ENCODE peak calls at places on chromosomes 11 and 22, in eight cellular contexts. M is hepatocyte, B is prostate gland, D is left lung, X is pancreas, A is astrocyte, G is K562, N is mammary epithelial cell. I is an unnamed sample. For H3K27me3, the result is how much of the 10 kb centered on the place peaks cover.

GRCh38 chr11:59777104-59777503 is 21.9 kb downstream of the STX3 start:
- DNase-seq in M (no peak), B (no peak), D (no peak), X (no peak), A (no peak), G (no peak), N (no peak), I (no peak)

GRCh38 chr11:71307811-71308645 is 55.7 kb upstream of the SHANK2 start:
- DNase-seq in M (no peak), B (no peak), D (peak), X (no peak), A (no peak), G (no peak), N (no peak), I (no peak)

GRCh38 chr11:115930276-115930675 is 426.1 kb upstream of the CADM1 start:
- DNase-seq in M (no peak), B (no peak), D (no peak), X (no peak), A (no peak), G (no peak), N (no peak), I (no peak)

GRCh38 chr11:72006309-72007088 is 7.8 kb downstream of the IL18BP start:
- DNase-seq in M (no peak), B (no peak), D (no peak), X (no peak), A (no peak), G (no peak), N (no peak), I (no peak)

GRCh38 chr22:46673677-46674236 is 53.6 kb downstream of the GRAMD4 start:
- DNase-seq in M (no peak), B (no peak), D (no peak), X (no peak), A (no peak), G (no peak), N (no peak), I (no peak)

GRCh38 chr22:17562906-17563870 is at the start of gene SLC25A18:
- DNase-seq in M (peak), B (no peak), D (no peak), X (no peak), A (peak), G (peak), N (no peak), I (no peak)

GRCh38 chr22:28706845-28707244 is 27.2 kb upstream of the TTC28 start:
- DNase-seq in M (no peak), B (no peak), D (no peak), X (no peak), A (no peak), G (no peak), N (no peak), I (no peak)

GRCh38 chr22:29031236-29031982 is 30.2 kb downstream of the C22orf31 start:
- DNase-seq in M (peak), B (peak), D (peak), X (peak), A (peak), G (peak), N (peak), I (peak)

GRCh38 chr11:93189462-93189861 is 8.3 kb downstream of the SLC36A4 start:
- DNase-seq in M (no peak), B (no peak), D (no peak), X (no peak), A (no peak), G (no peak), N (no peak), I (no peak)

GRCh38 chr11:46222485-46223251 is 54.8 kb upstream of the CREB3L1 start:
- DNase-seq in M (no peak), B (no peak), D (no peak), X (no peak), A (no peak), G (peak), N (no peak), I (no peak)

GRCh38 chr22:17159504-17159951 is 451 bp upstream of the HDHD5 start:
- DNase-seq in M (peak), B (peak), D (peak), X (no peak), A (peak), G (no peak), N (peak), I (peak)

GRCh38 chr11:15347969-15348734 is 233.4 kb downstream of the INSC start:
- DNase-seq in M (no peak), B (no peak), D (no peak), X (no peak), A (no peak), G (no peak), N (no peak), I (no peak)

GRCh38 chr11:17328856-17329490 is 22.6 kb upstream of the NCR3LG1 start:
- DNase-seq in M (no peak), B (no peak), D (no peak), X (peak), A (no peak), G (no peak), N (no peak), I (no peak)

GRCh38 chr11:58864335-58864734 is 19.8 kb upstream of the GLYATL2 start:
- DNase-seq in M (no peak), B (no peak), D (no peak), X (no peak), A (no peak), G (no peak), N (no peak), I (no peak)

GRCh38 chr11:19393941-19394340 is 153.2 kb upstream of the E2F8 start:
- DNase-seq in M (no peak), B (no peak), D (no peak), X (no peak), A (no peak), G (no peak), N (no peak), I (peak)

GRCh38 chr11:73894725-73895335 is 18.0 kb downstream of the PAAF1 start:
- DNase-seq in M (no peak), B (no peak), D (no peak), X (no peak), A (peak), G (no peak), N (peak), I (peak)

GRCh38 chr22:22371031-22371541 is 126.5 kb downstream of the VPREB1 start:
- DNase-seq in M (no peak), B (no peak), D (no peak), X (no peak), A (no peak), G (peak), N (no peak), I (no peak)

GRCh38 chr11:20035701-20036601 is 124.3 kb downstream of the DBX1 start:
- DNase-seq in M (peak), B (no peak), D (no peak), X (no peak), A (peak), G (peak), N (peak), I (peak)

GRCh38 chr11:12646478-12646877 is 27.7 kb upstream of the TEAD1 start:
- DNase-seq in M (no peak), B (no peak), D (no peak), X (no peak), A (no peak), G (no peak), N (no peak), I (no peak)

GRCh38 chr22:27312567-27313507 is 488.7 kb downstream of the MN1 start:
- DNase-seq in M (no peak), B (no peak), D (no peak), X (no peak), A (no peak), G (no peak), N (no peak), I (no peak)

GRCh38 chr11:65559951-65560537 is 1.9 kb upstream of the LTBP3 start:
- DNase-seq in M (peak), B (no peak), D (no peak), X (no peak), A (peak), G (no peak), N (peak), I (peak)

GRCh38 chr11:92796744-92797143 is 172.7 kb upstream of the MTNR1B start:
- DNase-seq in M (no peak), B (no peak), D (no peak), X (no peak), A (no peak), G (no peak), N (no peak), I (no peak)

GRCh38 chr11:130478204-130478701 is 29.8 kb downstream of the ADAMTS15 start:
- DNase-seq in M (peak), B (no peak), D (peak), X (peak), A (peak), G (no peak), N (peak), I (peak)

GRCh38 chr11:70834984-70835560 is 417.3 kb downstream of the SHANK2 start:
- DNase-seq in M (no peak), B (no peak), D (no peak), X (no peak), A (no peak), G (no peak), N (no peak), I (no peak)

GRCh38 chr11:31412946-31413345 is 43.3 kb downstream of the DNAJC24 start:
- DNase-seq in M (no peak), B (no peak), D (no peak), X (no peak), A (peak), G (no peak), N (peak), I (peak)

GRCh38 chr11:8689726-8690255 is 7.2 kb downstream of the RPL27A start:
- DNase-seq in M (no peak), B (no peak), D (no peak), X (no peak), A (peak), G (no peak), N (no peak), I (no peak)

GRCh38 chr11:12592283-12592682 is 81.9 kb upstream of the TEAD1 start:
- DNase-seq in M (no peak), B (no peak), D (no peak), X (no peak), A (no peak), G (no peak), N (no peak), I (no peak)

GRCh38 chr22:39024923-39025322 is 4.0 kb downstream of the APOBEC3D start:
- DNase-seq in M (no peak), B (no peak), D (no peak), X (no peak), A (no peak), G (no peak), N (no peak), I (no peak)

GRCh38 chr11:113105584-113105983 is 144.4 kb downstream of the NCAM1 start:
- DNase-seq in M (no peak), B (no peak), D (no peak), X (no peak), A (peak), G (no peak), N (peak), I (no peak)

GRCh38 chr22:24592846-24593809 is at the start of gene LRRC75B:
- DNase-seq in M (peak), B (peak), D (peak), X (peak), A (peak), G (peak), N (peak), I (peak)

GRCh38 chr11:75485742-75486141 is 40.0 kb downstream of the GDPD5 start:
- DNase-seq in M (no peak), B (no peak), D (no peak), X (no peak), A (no peak), G (no peak), N (no peak), I (no peak)

GRCh38 chr22:22037740-22038139 is 55.2 kb upstream of the TOP3B start:
- DNase-seq in M (peak), B (no peak), D (no peak), X (no peak), A (peak), G (peak), N (no peak), I (peak)

GRCh38 chr11:93288767-93289166 is 41.8 kb upstream of the DEUP1 start:
- DNase-seq in M (no peak), B (no peak), D (no peak), X (no peak), A (no peak), G (no peak), N (no peak), I (no peak)

GRCh38 chr11:59273008-59273841 is 60.5 kb upstream of the MPEG1 start:
- DNase-seq in M (no peak), B (no peak), D (no peak), X (no peak), A (no peak), G (no peak), N (no peak), I (peak)

GRCh38 chr11:110065189-110065588 is 28.0 kb upstream of the ZC3H12C start:
- DNase-seq in M (no peak), B (no peak), D (no peak), X (no peak), A (no peak), G (no peak), N (peak), I (peak)

GRCh38 chr11:75465701-75466531 is 32.9 kb upstream of the KLHL35 start:
- DNase-seq in M (peak), B (no peak), D (no peak), X (no peak), A (peak), G (no peak), N (no peak), I (no peak)

GRCh38 chr22:42288791-42289190 is 18.3 kb upstream of the TCF20 start:
- DNase-seq in M (no peak), B (no peak), D (no peak), X (no peak), A (no peak), G (no peak), N (peak), I (peak)

GRCh38 chr22:42287174-42287890 is 16.9 kb upstream of the TCF20 start:
- DNase-seq in M (no peak), B (no peak), D (no peak), X (no peak), A (no peak), G (no peak), N (no peak), I (no peak)

GRCh38 chr22:42291287-42291686 is 20.8 kb upstream of the TCF20 start:
- DNase-seq in M (no peak), B (no peak), D (no peak), X (no peak), A (no peak), G (no peak), N (no peak), I (no peak)

GRCh38 chr22:42292726-42293520 is 22.5 kb upstream of the TCF20 start:
- DNase-seq in M (no peak), B (no peak), D (no peak), X (no peak), A (no peak), G (no peak), N (no peak), I (no peak)

GRCh38 chr22:42289671-42290269 is 19.3 kb upstream of the TCF20 start:
- DNase-seq in M (no peak), B (no peak), D (no peak), X (no peak), A (peak), G (no peak), N (no peak), I (no peak)
- TF ChIP-seq CTCF in M (no peak), B (no peak), D (no peak), X (no peak), A (no peak), G (no peak), N (no peak), I (no peak)

DNA sequence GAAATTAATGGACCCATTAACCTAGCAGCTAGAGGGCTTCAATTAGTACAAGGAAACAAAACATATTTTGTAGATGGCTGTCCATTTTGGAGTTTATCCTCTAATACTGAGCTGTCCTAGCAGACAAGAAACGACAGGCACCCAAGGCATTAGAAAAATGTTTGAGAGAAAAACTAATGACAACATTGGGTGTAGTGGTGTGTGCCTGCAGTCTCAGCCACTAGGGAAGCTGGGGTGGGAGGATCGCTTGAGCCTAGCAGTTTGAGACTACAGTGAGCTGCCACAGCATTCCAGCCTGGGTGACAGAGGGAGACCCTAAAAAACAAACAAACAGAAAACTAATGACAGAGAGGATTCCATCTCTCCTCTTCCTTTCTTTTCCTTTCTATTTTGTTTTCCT is 1.5 kb downstream of the A4GALT start:
- DNase-seq in M (no peak), B (no peak), D (no peak), X (no peak), A (no peak), G (no peak), N (no peak), I (peak)
- H3K4me3 ChIP-seq in M (no peak), B (peak), D (peak), X (peak), A (no peak), G (no peak), N (no peak), I (peak)

GRCh38 chr11:33521384-33521783 is 179.2 kb downstream of the C11orf91 start:
- DNase-seq in M (no peak), B (no peak), D (no peak), X (no peak), A (no peak), G (no peak), N (no peak), I (no peak)
- H3K27me3 ChIP-seq in M (under half), B (under half), D (under half), X (under half), A (under half), G (under half), N (under half), I (under half)

GRCh38 chr11:63589000-63589399 is 25.2 kb downstream of the PLAAT3 start:
- DNase-seq in M (no peak), B (no peak), D (no peak), X (no peak), A (no peak), G (no peak), N (no peak), I (no peak)
- TF ChIP-seq CTCF in M (no peak), B (no peak), D (no peak), X (no peak), A (no peak), G (no peak), N (no peak), I (no peak)

GRCh38 chr11:118689852-118690552 is 10.6 kb upstream of the TREH start:
- DNase-seq in M (peak), B (peak), D (peak), X (peak), A (peak), G (peak), N (peak), I (peak)

GRCh38 chr11:118687906-118688305 is 8.5 kb upstream of the TREH start:
- DNase-seq in M (no peak), B (no peak), D (no peak), X (no peak), A (no peak), G (no peak), N (no peak), I (no peak)

GRCh38 chr11:118688851-118689502 is 9.5 kb upstream of the TREH start:
- DNase-seq in M (no peak), B (no peak), D (no peak), X (peak), A (no peak), G (no peak), N (no peak), I (no peak)

GRCh38 chr11:118690553-118691304 is 11.3 kb upstream of the TREH start:
- DNase-seq in M (no peak), B (no peak), D (no peak), X (no peak), A (no peak), G (no peak), N (no peak), I (no peak)

GRCh38 chr11:118689503-118689851 is 10.0 kb upstream of the TREH start:
- DNase-seq in M (no peak), B (no peak), D (no peak), X (no peak), A (no peak), G (no peak), N (no peak), I (no peak)
- H3K4me3 ChIP-seq in M (no peak), B (peak), D (peak), X (peak), A (no peak), G (no peak), N (no peak), I (peak)

DNA sequence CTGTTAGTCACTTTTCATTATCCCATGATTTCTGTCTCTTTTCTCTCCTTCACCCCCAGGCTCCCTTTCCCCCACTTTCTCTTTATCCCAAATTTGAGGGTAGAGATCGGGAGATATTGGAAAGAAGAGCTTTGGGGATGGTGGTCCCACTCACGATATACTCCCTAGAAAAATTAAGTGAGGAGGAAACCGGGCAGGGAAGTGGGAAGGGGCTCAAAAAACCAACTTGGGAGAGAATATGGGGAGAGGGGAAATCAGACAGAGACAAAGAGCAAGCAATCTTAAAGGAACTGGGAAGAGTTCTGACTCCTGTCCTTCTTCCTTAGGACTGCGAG is 939 bp upstream of the DCHS1 start:
- DNase-seq in M (no peak), B (no peak), D (no peak), X (no peak), A (no peak), G (no peak), N (no peak), I (no peak)
- H3K27me3 ChIP-seq in M (under half), B (under half), D (under half), X (under half), A (under half), G (under half), N (under half), I (under half)

GRCh38 chr11:86355256-86355655 is 19.4 kb upstream of the CCDC81 start:
- DNase-seq in M (no peak), B (no peak), D (no peak), X (no peak), A (no peak), G (no peak), N (no peak), I (no peak)
- TF ChIP-seq CTCF in M (no peak), B (no peak), D (no peak), X (no peak), A (no peak), G (peak), N (no peak), I (no peak)

GRCh38 chr11:129323896-129324522 is 51.6 kb upstream of the BARX2 start:
- DNase-seq in M (peak), B (no peak), D (peak), X (peak), A (no peak), G (no peak), N (no peak), I (peak)
- H3K4me3 ChIP-seq in M (no peak), B (no peak), D (peak), X (no peak), A (no peak), G (no peak), N (no peak), I (no peak)

GRCh38 chr11:69273571-69273970 is 20.4 kb upstream of the MYEOV start:
- DNase-seq in M (no peak), B (no peak), D (no peak), X (no peak), A (no peak), G (no peak), N (no peak), I (no peak)
- H3K27me3 ChIP-seq in M (under half), B (under half), D (under half), X (under half), A (under half), G (under half), N (under half), I (under half)